ENCODE peak calls at places on chromosomes 16 and 17, in ten cellular contexts. O is HS-27A; P is LoVo; J is activated T-helper 1 cell treated with anti-CD3 and anti-CD28 coated beads, Interleukin-12 subunit alpha, Interleukin-12 subunit beta, Interleukin-2, Interleukin-4 antibody, amounts not matched to agents 30 ng/mL and 10 ng/mL and 1 ng/mL, durations not matched to agents 14 hours and 24 hours and 36 hours; Q is nephron progenitor cell; V is MM.1S; N is psoas muscle; Y is neural crest cell; E is IMR-90; X is GM20000. C is an unnamed sample.
A peak's percentile ranks its signal among the peaks of the same experiment; 100 is the strongest.

GRCh38 chr16:4323845-4324478 is 8.1 kb downstream of the GLIS2 start:
- DNase-seq in O (no peak), P (no peak), J (no peak), Q (peak; percentile 70), V (no peak), N (peak; percentile 63), Y (peak; percentile 39), E (peak; percentile 42), X (no peak), C (no peak)

GRCh38 chr17:36195474-36196098 is 972 bp downstream of the CCL3L1 start:
- DNase-seq in O (no peak), P (no peak), J (no peak), Q (peak; percentile 42), V (no peak), N (no peak), Y (no peak), E (no peak), X (no peak), C (no peak)

GRCh38 chr16:2785101-2785991 is 2.0 kb downstream of the PRSS33 start:
- DNase-seq in O (no peak), P (no peak), J (no peak), Q (no peak), V (no peak), N (no peak), Y (no peak), E (no peak), X (no peak), C (peak; percentile 61)

GRCh38 chr17:43851744-43852143 is 4.8 kb downstream of the CD300LG start:
- DNase-seq in O (no peak), P (no peak), J (no peak), Q (no peak), V (no peak), N (no peak), Y (no peak), E (no peak), X (no peak), C (no peak)

GRCh38 chr17:39239640-39240314 is 14.0 kb upstream of the STAC2 start:
- DNase-seq in O (no peak), P (peak; percentile 25), J (peak; percentile 50), Q (peak; percentile 76), V (peak; percentile 84), N (no peak), Y (no peak), E (no peak), X (peak; percentile 70), C (peak; percentile 86)

GRCh38 chr17:15465045-15465701 is 2.2 kb downstream of the CDRT4 start:
- DNase-seq in O (no peak), P (no peak), J (no peak), Q (no peak), V (no peak), N (no peak), Y (no peak), E (no peak), X (no peak), C (no peak)

GRCh38 chr17:17043668-17044226 is 1.5 kb downstream of the MPRIP start:
- DNase-seq in O (no peak), P (no peak), J (no peak), Q (peak; percentile 38), V (peak; percentile 20), N (no peak), Y (no peak), E (peak; percentile 13), X (peak; percentile 45), C (peak; percentile 24)

GRCh38 chr16:11635679-11636171 is 32.5 kb upstream of the SNN start:
- DNase-seq in O (no peak), P (no peak), J (no peak), Q (no peak), V (no peak), N (no peak), Y (no peak), E (no peak), X (no peak), C (no peak)

GRCh38 chr17:21066394-21066793 is 23.6 kb upstream of the USP22 start:
- DNase-seq in O (no peak), P (no peak), J (no peak), Q (no peak), V (no peak), N (no peak), Y (no peak), E (no peak), X (no peak), C (no peak)

GRCh38 chr17:64230551-64231408 is 32.3 kb downstream of the TEX2 start:
- DNase-seq in O (no peak), P (no peak), J (no peak), Q (no peak), V (no peak), N (no peak), Y (no peak), E (peak; percentile 97), X (no peak), C (no peak)

C was measured in activated CD8-positive, alpha-beta T cell treated with anti-CD3 and anti-CD28 coated beads for 36 hours.